ENCODE peak calls at places on chromosome 22, in four cellular contexts. One of them, this sample, is unnamed.

GRCh38 chr22:50281957-50282356 is 11.8 kb upstream of the MAPK11 start:
- DNase-seq in stimulated activated CD8-positive, alpha-beta memory T cell treated with anti-CD3 and anti-CD28 coated beads, Interleukin-4, amount 100 ng/mL, for 4 hours: no peak
- DNase-seq in neural progenitor cell: no peak
- DNase-seq in A673: no peak
- DNase-seq in this sample: no peak

GRCh38 chr22:49540084-49540483 is 287.6 kb downstream of the BRD1 start:
- DNase-seq in neural progenitor cell: no peak
- DNase-seq in stimulated activated CD8-positive, alpha-beta memory T cell treated with anti-CD3 and anti-CD28 coated beads, Interleukin-4, amount 100 ng/mL, for 4 hours: no peak
- DNase-seq in A673: no peak
- DNase-seq in this sample: no peak

GRCh38 chr22:50498322-50498861 is 9.1 kb downstream of the LMF2 start:
- DNase-seq in A673: peak; percentile 80
- DNase-seq in neural progenitor cell: peak; percentile 86
- DNase-seq in stimulated activated CD8-positive, alpha-beta memory T cell treated with anti-CD3 and anti-CD28 coated beads, Interleukin-4, amount 100 ng/mL, for 4 hours: peak; percentile 42
- DNase-seq in this sample: peak; percentile 89

GRCh38 chr22:30877662-30878515 is 90.7 kb downstream of the MORC2 start:
- DNase-seq in neural progenitor cell: no peak
- DNase-seq in stimulated activated CD8-positive, alpha-beta memory T cell treated with anti-CD3 and anti-CD28 coated beads, Interleukin-4, amount 100 ng/mL, for 4 hours: no peak
- DNase-seq in A673: no peak
- DNase-seq in this sample: no peak

GRCh38 chr22:48515571-48516200 is 1312.0 kb downstream of the BRD1 start:
- DNase-seq in stimulated activated CD8-positive, alpha-beta memory T cell treated with anti-CD3 and anti-CD28 coated beads, Interleukin-4, amount 100 ng/mL, for 4 hours: no peak
- DNase-seq in neural progenitor cell: no peak
- DNase-seq in A673: no peak
- DNase-seq in this sample: no peak

GRCh38 chr22:40070701-40071100 is 75.9 kb downstream of the FAM83F start:
- DNase-seq in A673: no peak
- DNase-seq in neural progenitor cell: no peak
- DNase-seq in stimulated activated CD8-positive, alpha-beta memory T cell treated with anti-CD3 and anti-CD28 coated beads, Interleukin-4, amount 100 ng/mL, for 4 hours: no peak
- DNase-seq in this sample: no peak

GRCh38 chr22:40757071-40757470 is 62.1 kb downstream of the SLC25A17 start:
- DNase-seq in neural progenitor cell: no peak
- DNase-seq in A673: no peak
- DNase-seq in stimulated activated CD8-positive, alpha-beta memory T cell treated with anti-CD3 and anti-CD28 coated beads, Interleukin-4, amount 100 ng/mL, for 4 hours: no peak
- DNase-seq in this sample: no peak

GRCh38 chr22:35661377-35661937 is 13.2 kb downstream of the APOL6 start:
- DNase-seq in neural progenitor cell: no peak
- DNase-seq in stimulated activated CD8-positive, alpha-beta memory T cell treated with anti-CD3 and anti-CD28 coated beads, Interleukin-4, amount 100 ng/mL, for 4 hours: no peak
- DNase-seq in A673: no peak
- DNase-seq in this sample: no peak

GRCh38 chr22:42646569-42647525 is 2.3 kb downstream of the CYB5R3 start:
- DNase-seq in neural progenitor cell: no peak
- DNase-seq in stimulated activated CD8-positive, alpha-beta memory T cell treated with anti-CD3 and anti-CD28 coated beads, Interleukin-4, amount 100 ng/mL, for 4 hours: no peak
- DNase-seq in A673: no peak
- DNase-seq in this sample: no peak

GRCh38 chr22:49272546-49273125 is 555.0 kb downstream of the BRD1 start:
- DNase-seq in stimulated activated CD8-positive, alpha-beta memory T cell treated with anti-CD3 and anti-CD28 coated beads, Interleukin-4, amount 100 ng/mL, for 4 hours: no peak
- DNase-seq in neural progenitor cell: no peak
- DNase-seq in A673: no peak
- DNase-seq in this sample: no peak

GRCh38 chr22:46463435-46464227 is 73.8 kb downstream of the CELSR1 start:
- DNase-seq in neural progenitor cell: no peak
- DNase-seq in stimulated activated CD8-positive, alpha-beta memory T cell treated with anti-CD3 and anti-CD28 coated beads, Interleukin-4, amount 100 ng/mL, for 4 hours: no peak
- DNase-seq in A673: no peak
- DNase-seq in this sample: no peak

GRCh38 chr22:41092847-41093371 is 517 bp downstream of the EP300 start:
- DNase-seq in A673: peak; percentile 48
- DNase-seq in neural progenitor cell: peak; percentile 58
- DNase-seq in stimulated activated CD8-positive, alpha-beta memory T cell treated with anti-CD3 and anti-CD28 coated beads, Interleukin-4, amount 100 ng/mL, for 4 hours: no peak
- DNase-seq in this sample: peak; percentile 22

GRCh38 chr22:32205974-32206773 is 1.3 kb upstream of the RFPL2 start:
- DNase-seq in A673: no peak
- DNase-seq in neural progenitor cell: peak; percentile 45
- DNase-seq in stimulated activated CD8-positive, alpha-beta memory T cell treated with anti-CD3 and anti-CD28 coated beads, Interleukin-4, amount 100 ng/mL, for 4 hours: no peak
- DNase-seq in this sample: peak; percentile 16

GRCh38 chr22:38315801-38316339 is 1.4 kb downstream of the CSNK1E start:
- DNase-seq in neural progenitor cell: no peak
- DNase-seq in A673: peak; percentile 46
- DNase-seq in stimulated activated CD8-positive, alpha-beta memory T cell treated with anti-CD3 and anti-CD28 coated beads, Interleukin-4, amount 100 ng/mL, for 4 hours: no peak
- DNase-seq in this sample: no peak

GRCh38 chr22:35066768-35067167 is 810 bp downstream of the ISX start:
- DNase-seq in neural progenitor cell: no peak
- DNase-seq in stimulated activated CD8-positive, alpha-beta memory T cell treated with anti-CD3 and anti-CD28 coated beads, Interleukin-4, amount 100 ng/mL, for 4 hours: no peak
- DNase-seq in A673: no peak
- DNase-seq in this sample: no peak

GRCh38 chr22:37204045-37204655 is 8.1 kb downstream of the SSTR3 start:
- DNase-seq in stimulated activated CD8-positive, alpha-beta memory T cell treated with anti-CD3 and anti-CD28 coated beads, Interleukin-4, amount 100 ng/mL, for 4 hours: no peak
- DNase-seq in neural progenitor cell: no peak
- DNase-seq in A673: no peak
- DNase-seq in this sample: no peak

GRCh38 chr22:33898121-33898520 is 22.2 kb downstream of the LARGE1 start:
- DNase-seq in neural progenitor cell: no peak
- DNase-seq in stimulated activated CD8-positive, alpha-beta memory T cell treated with anti-CD3 and anti-CD28 coated beads, Interleukin-4, amount 100 ng/mL, for 4 hours: no peak
- DNase-seq in A673: no peak
- DNase-seq in this sample: no peak

GRCh38 chr22:46976598-46976997 is 214.1 kb downstream of the TBC1D22A start:
- DNase-seq in stimulated activated CD8-positive, alpha-beta memory T cell treated with anti-CD3 and anti-CD28 coated beads, Interleukin-4, amount 100 ng/mL, for 4 hours: no peak
- DNase-seq in neural progenitor cell: no peak
- DNase-seq in A673: no peak
- DNase-seq in this sample: no peak

GRCh38 chr22:26168199-26168915 is 905 bp upstream of the SEZ6L start:
- DNase-seq in A673: no peak
- DNase-seq in neural progenitor cell: peak; percentile 38
- DNase-seq in stimulated activated CD8-positive, alpha-beta memory T cell treated with anti-CD3 and anti-CD28 coated beads, Interleukin-4, amount 100 ng/mL, for 4 hours: no peak
- DNase-seq in this sample: peak; percentile 10

GRCh38 chr22:49008682-49009235 is 818.9 kb downstream of the BRD1 start:
- DNase-seq in stimulated activated CD8-positive, alpha-beta memory T cell treated with anti-CD3 and anti-CD28 coated beads, Interleukin-4, amount 100 ng/mL, for 4 hours: no peak
- DNase-seq in neural progenitor cell: no peak
- DNase-seq in A673: no peak
- DNase-seq in this sample: no peak

GRCh38 chr22:36238348-36239149 is 778 bp downstream of the APOL2 start:
- DNase-seq in A673: peak; percentile 32
- DNase-seq in stimulated activated CD8-positive, alpha-beta memory T cell treated with anti-CD3 and anti-CD28 coated beads, Interleukin-4, amount 100 ng/mL, for 4 hours: no peak
- DNase-seq in neural progenitor cell: no peak
- DNase-seq in this sample: no peak

GRCh38 chr22:26229910-26230309 is 60.6 kb downstream of the SEZ6L start:
- DNase-seq in A673: no peak
- DNase-seq in stimulated activated CD8-positive, alpha-beta memory T cell treated with anti-CD3 and anti-CD28 coated beads, Interleukin-4, amount 100 ng/mL, for 4 hours: no peak
- DNase-seq in neural progenitor cell: no peak
- DNase-seq in this sample: no peak

GRCh38 chr22:38760477-38761201 is 4.8 kb upstream of the SUN2 start:
- DNase-seq in A673: peak; percentile 88
- DNase-seq in neural progenitor cell: peak; percentile 45
- DNase-seq in stimulated activated CD8-positive, alpha-beta memory T cell treated with anti-CD3 and anti-CD28 coated beads, Interleukin-4, amount 100 ng/mL, for 4 hours: no peak
- DNase-seq in this sample: peak; percentile 26

GRCh38 chr22:46963672-46964545 is 201.5 kb downstream of the TBC1D22A start:
- DNase-seq in A673: no peak
- DNase-seq in stimulated activated CD8-positive, alpha-beta memory T cell treated with anti-CD3 and anti-CD28 coated beads, Interleukin-4, amount 100 ng/mL, for 4 hours: no peak
- DNase-seq in neural progenitor cell: no peak
- DNase-seq in this sample: no peak

GRCh38 chr22:29520851-29521250 is 32.7 kb downstream of the THOC5 start:
- DNase-seq in neural progenitor cell: no peak
- DNase-seq in A673: no peak
- DNase-seq in stimulated activated CD8-positive, alpha-beta memory T cell treated with anti-CD3 and anti-CD28 coated beads, Interleukin-4, amount 100 ng/mL, for 4 hours: no peak
- DNase-seq in this sample: no peak

GRCh38 chr22:46084943-46085830 is 65.1 kb upstream of the PPARA start:
- DNase-seq in stimulated activated CD8-positive, alpha-beta memory T cell treated with anti-CD3 and anti-CD28 coated beads, Interleukin-4, amount 100 ng/mL, for 4 hours: no peak
- DNase-seq in A673: peak; percentile 50
- DNase-seq in neural progenitor cell: no peak
- DNase-seq in this sample: no peak

GRCh38 chr22:40741116-40741515 is 61.8 kb downstream of the MCHR1 start:
- DNase-seq in stimulated activated CD8-positive, alpha-beta memory T cell treated with anti-CD3 and anti-CD28 coated beads, Interleukin-4, amount 100 ng/mL, for 4 hours: no peak
- DNase-seq in neural progenitor cell: no peak
- DNase-seq in A673: no peak
- DNase-seq in this sample: no peak

GRCh38 chr22:30876925-30877553 is 91.5 kb downstream of the MORC2 start:
- DNase-seq in A673: peak; percentile 57
- DNase-seq in neural progenitor cell: no peak
- DNase-seq in stimulated activated CD8-positive, alpha-beta memory T cell treated with anti-CD3 and anti-CD28 coated beads, Interleukin-4, amount 100 ng/mL, for 4 hours: no peak
- DNase-seq in this sample: no peak

GRCh38 chr22:41353862-41354575 is 27.7 kb upstream of the TEF start:
- DNase-seq in stimulated activated CD8-positive, alpha-beta memory T cell treated with anti-CD3 and anti-CD28 coated beads, Interleukin-4, amount 100 ng/mL, for 4 hours: no peak
- DNase-seq in A673: no peak
- DNase-seq in neural progenitor cell: no peak
- DNase-seq in this sample: no peak

GRCh38 chr22:40324468-40325305 is 21.6 kb upstream of the ADSL start:
- DNase-seq in stimulated activated CD8-positive, alpha-beta memory T cell treated with anti-CD3 and anti-CD28 coated beads, Interleukin-4, amount 100 ng/mL, for 4 hours: no peak
- DNase-seq in A673: no peak
- DNase-seq in neural progenitor cell: no peak
- DNase-seq in this sample: no peak

GRCh38 chr22:22229683-22230420 is 14.7 kb upstream of the VPREB1 start:
- DNase-seq in stimulated activated CD8-positive, alpha-beta memory T cell treated with anti-CD3 and anti-CD28 coated beads, Interleukin-4, amount 100 ng/mL, for 4 hours: no peak
- DNase-seq in A673: no peak
- DNase-seq in neural progenitor cell: no peak
- DNase-seq in this sample: no peak

GRCh38 chr22:33013051-33013450 is 45.1 kb downstream of the SYN3 start:
- DNase-seq in A673: no peak
- DNase-seq in neural progenitor cell: no peak
- DNase-seq in stimulated activated CD8-positive, alpha-beta memory T cell treated with anti-CD3 and anti-CD28 coated beads, Interleukin-4, amount 100 ng/mL, for 4 hours: no peak
- DNase-seq in this sample: no peak